ENCODE peak calls at places on chromosomes 4 and X, in nine cellular contexts. A is heart left ventricle, W is H1, R is GM12891, B is HCT116, Z is body of pancreas, O is upper lobe of left lung, C is testis, J is right lobe of liver. S is an unnamed sample.
A peak's percentile ranks its signal among the peaks of the same experiment; 100 is the strongest.

GRCh38 chr4:17780461-17781071 is 855 bp downstream of the FAM184B start:
- DNase-seq in C (no peak), R (no peak), J (no peak), O (no peak), W (no peak), A (no peak), B (no peak), Z (no peak), S (no peak)

GRCh38 chr4:95217197-95217596 is 331.6 kb downstream of the UNC5C start:
- DNase-seq in O (no peak), R (no peak), J (no peak), Z (no peak), C (no peak), W (no peak), A (no peak), B (no peak), S (no peak)

GRCh38 chr4:86891785-86892638 is at the start of gene C4orf36:
- DNase-seq in C (peak; percentile 74), B (peak; percentile 66), R (peak; percentile 47), W (peak; percentile 47), Z (peak; percentile 88), O (peak; percentile 93), J (peak; percentile 90), A (peak; percentile 59), S (peak; percentile 82)

GRCh38 chr4:128528793-128529553 is 241.4 kb upstream of the PGRMC2 start:
- DNase-seq in Z (peak; percentile 42), R (no peak), B (peak; percentile 68), W (peak; percentile 58), J (no peak), A (no peak), O (no peak), C (no peak), S (no peak)

GRCh38 chr4:153222162-153222789 is 18.0 kb downstream of the TRIM2 start:
- DNase-seq in C (peak; percentile 61), J (peak; percentile 47), R (no peak), W (no peak), Z (peak; percentile 44), A (peak; percentile 55), B (no peak), O (no peak), S (no peak)

GRCh38 chr4:26178874-26179273 is 141.9 kb upstream of the RBPJ start:
- DNase-seq in O (no peak), Z (peak; percentile 11), R (no peak), W (no peak), B (no peak), J (no peak), C (peak; percentile 76), A (peak; percentile 75), S (no peak)

GRCh38 chr4:73690051-73690744 is 50.2 kb upstream of the CXCL8 start:
- DNase-seq in C (no peak), B (no peak), W (no peak), R (no peak), J (no peak), A (no peak), Z (no peak), O (no peak), S (no peak)

GRCh38 chr4:7771056-7771455 is 168.6 kb downstream of the AFAP1 start:
- DNase-seq in C (no peak), Z (no peak), A (no peak), R (no peak), B (no peak), W (no peak), J (no peak), O (peak; percentile 50), S (peak; percentile 37)

GRCh38 chr4:18536420-18536819 is 514.9 kb upstream of the LCORL start:
- DNase-seq in W (no peak), O (no peak), Z (no peak), J (no peak), A (no peak), R (no peak), B (no peak), C (no peak), S (no peak)

GRCh38 chr4:3436798-3437581 is 4.8 kb upstream of the HGFAC start:
- DNase-seq in J (no peak), R (no peak), C (no peak), B (peak; percentile 62), A (no peak), W (no peak), O (peak; percentile 85), Z (no peak), S (no peak)

GRCh38 chrX:20143111-20143510 is 1.5 kb upstream of the EIF1AX start:
- DNase-seq in A (no peak), Z (no peak), O (no peak), J (no peak), B (no peak), R (no peak), W (no peak), C (no peak), S (no peak)

GRCh38 chrX:20140410-20140809 is 1.2 kb downstream of the EIF1AX start:
- DNase-seq in A (no peak), O (no peak), B (no peak), C (no peak), W (no peak), Z (no peak), J (no peak), R (no peak), S (no peak)

GRCh38 chrX:20139966-20140365 is 1.7 kb downstream of the EIF1AX start:
- DNase-seq in Z (no peak), J (no peak), R (no peak), W (no peak), O (no peak), B (no peak), A (no peak), C (no peak), S (no peak)

GRCh38 chrX:20143539-20143938 is 1.9 kb upstream of the EIF1AX start:
- DNase-seq in O (no peak), B (no peak), C (no peak), A (no peak), R (no peak), J (no peak), W (no peak), Z (no peak), S (no peak)

GRCh38 chrX:20141281-20142220 is at the start of gene EIF1AX:
- DNase-seq in R (peak; percentile 54), Z (peak; percentile 98), O (peak; percentile 98), W (peak; percentile 90), C (peak; percentile 97), B (peak; percentile 92), J (peak; percentile 97), A (peak; percentile 99), S (peak; percentile 100)
- TF ChIP-seq POLR2A in R (peak; percentile 61), Z (peak; percentile 96), O (peak; percentile 83), W (no peak), C (peak; percentile 4), B (no peak), J (peak; percentile 94), A (peak; percentile 96), S (peak; percentile 74)

DNA sequence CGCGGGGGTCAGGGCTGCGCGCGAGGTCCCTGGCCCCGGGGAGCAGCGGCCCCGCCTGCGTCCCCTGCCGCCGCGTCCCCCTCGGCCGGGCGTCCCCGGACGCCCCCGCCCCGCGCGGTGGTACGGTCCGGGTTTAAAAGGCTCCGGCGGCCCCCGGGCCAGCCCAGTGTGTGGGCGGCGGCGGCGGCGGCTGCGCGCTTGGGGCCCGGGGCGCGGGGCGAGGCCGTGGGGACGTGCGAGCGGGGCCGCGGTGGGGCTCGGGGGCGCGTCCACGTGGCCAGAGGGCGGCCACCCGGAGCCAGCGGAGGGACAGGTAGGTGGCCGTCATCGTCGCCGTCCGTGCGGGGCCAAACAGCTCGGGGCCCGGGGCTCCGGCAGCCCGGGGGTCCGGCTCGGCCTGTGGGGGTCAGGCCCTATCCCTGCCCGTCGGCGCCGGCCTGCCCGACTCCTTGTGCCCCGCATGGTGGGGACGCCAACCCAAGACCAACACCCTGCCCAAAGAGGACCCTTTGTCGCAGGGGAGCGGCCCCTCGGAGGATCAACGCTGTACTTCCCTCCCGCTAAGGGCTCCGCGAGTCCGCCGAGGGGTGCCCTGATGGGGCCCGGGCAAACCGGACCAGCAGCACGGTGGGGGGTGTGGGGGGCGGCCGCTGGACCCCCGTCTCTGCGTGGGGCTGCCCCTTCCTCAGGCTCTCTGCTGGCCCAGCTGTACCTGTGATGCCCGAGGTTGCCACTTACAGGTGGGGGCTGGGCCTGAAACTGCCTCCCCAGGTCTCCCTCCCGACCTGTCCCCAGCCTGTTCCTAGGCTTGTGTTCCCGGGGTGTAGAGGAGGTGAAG is at the start of gene PLXNA3:
- DNase-seq in O (peak; percentile 94), B (no peak), C (peak; percentile 29), Z (no peak), W (no peak), J (no peak), R (peak; percentile 71), A (peak; percentile 62), S (peak; percentile 87)
- TF ChIP-seq POLR2A in O (no peak), B (peak; percentile 63), C (no peak), Z (no peak), W (no peak), J (peak; percentile 69), R (no peak), A (no peak), S (no peak)

GRCh38 chrX:68919707-68920106 is 90.9 kb downstream of the EFNB1 start:
- DNase-seq in R (no peak), J (no peak), Z (no peak), C (no peak), O (no peak), A (no peak), B (no peak), W (no peak), S (no peak)
- TF ChIP-seq POLR2A in R (no peak), J (no peak), Z (no peak), C (no peak), O (no peak), A (no peak), B (no peak), W (no peak), S (no peak)

GRCh38 chrX:19683358-19683757 is 168.1 kb upstream of the MAP3K15 start:
- DNase-seq in C (no peak), A (no peak), W (no peak), B (no peak), R (no peak), Z (no peak), O (no peak), J (no peak), S (no peak)

GRCh38 chrX:19683817-19684216 is 168.5 kb upstream of the MAP3K15 start:
- DNase-seq in O (no peak), C (no peak), J (no peak), R (no peak), B (no peak), A (no peak), Z (no peak), W (no peak), S (no peak)

GRCh38 chrX:19684265-19684664 is 169.0 kb upstream of the MAP3K15 start:
- DNase-seq in Z (no peak), C (no peak), B (no peak), W (no peak), R (no peak), J (no peak), O (no peak), A (no peak), S (no peak)

GRCh38 chrX:19680580-19680979 is 165.3 kb upstream of the MAP3K15 start:
- DNase-seq in R (no peak), A (no peak), O (no peak), C (no peak), B (no peak), J (no peak), W (no peak), Z (no peak), S (no peak)

DNA sequence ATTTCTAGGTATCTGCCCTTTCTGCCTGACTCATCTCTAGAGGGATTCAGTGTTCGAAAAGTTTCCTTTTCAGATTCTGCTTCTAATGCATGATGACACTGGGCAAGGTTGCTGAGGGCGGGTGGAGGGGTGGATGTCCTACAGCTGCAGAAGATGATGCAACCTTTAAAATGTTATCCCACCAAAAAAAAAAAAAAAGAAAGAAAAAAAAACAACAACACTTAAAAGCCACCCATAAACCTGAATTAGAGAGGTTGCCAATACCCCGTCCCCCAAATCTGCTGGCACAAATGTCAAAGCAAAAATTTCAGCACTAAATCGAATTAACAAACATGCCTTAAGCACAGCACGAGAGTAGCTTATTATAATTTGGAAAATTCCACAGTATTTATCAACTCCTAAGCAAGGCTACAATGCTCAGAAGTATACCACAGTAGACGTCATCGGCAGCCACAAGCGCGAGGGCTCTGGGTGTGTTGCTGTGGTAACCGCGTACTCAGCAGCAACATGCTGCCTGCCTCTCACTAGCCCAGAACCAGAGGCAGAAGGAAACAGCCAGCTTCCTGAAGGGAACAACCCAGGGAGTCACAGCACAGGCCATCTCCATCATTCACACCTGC is 167.5 kb upstream of the MAP3K15 start:
- DNase-seq in J (no peak), O (no peak), R (no peak), Z (peak; percentile 65), W (no peak), A (peak; percentile 73), B (no peak), C (peak; percentile 50), S (peak; percentile 85)
- TF ChIP-seq POLR2A in J (no peak), O (no peak), R (no peak), Z (no peak), W (no peak), A (no peak), B (no peak), C (no peak), S (no peak)

S was measured in spleen.